ENCODE peak calls at places on chromosomes 13 and 19, in ten cellular contexts. One of them, this sample, is unnamed.

GRCh38 chr19:38812004-38812840 is 523 bp downstream of the LGALS4 start:
- DNase-seq in WERI-Rb-1: no peak
- DNase-seq in lower leg skin: no peak
- DNase-seq in H9: no peak
- DNase-seq in CD8-positive, alpha-beta T cell: no peak
- DNase-seq in kidney epithelial cell: no peak
- DNase-seq in stomach: no peak
- DNase-seq in uterus: no peak
- DNase-seq in GM10248: no peak
- DNase-seq in heart left ventricle: no peak
- DNase-seq in this sample: peak; percentile 7

GRCh38 chr19:17214531-17215124 is 529 bp upstream of the USE1 start:
- DNase-seq in WERI-Rb-1: no peak
- DNase-seq in lower leg skin: no peak
- DNase-seq in H9: no peak
- DNase-seq in CD8-positive, alpha-beta T cell: no peak
- DNase-seq in kidney epithelial cell: no peak
- DNase-seq in stomach: no peak
- DNase-seq in uterus: no peak
- DNase-seq in GM10248: no peak
- DNase-seq in heart left ventricle: no peak
- DNase-seq in this sample: no peak

GRCh38 chr19:56597696-56598095 is 2.6 kb downstream of the ZNF71 start:
- DNase-seq in WERI-Rb-1: no peak
- DNase-seq in lower leg skin: no peak
- DNase-seq in H9: no peak
- DNase-seq in CD8-positive, alpha-beta T cell: no peak
- DNase-seq in kidney epithelial cell: no peak
- DNase-seq in stomach: no peak
- DNase-seq in uterus: no peak
- DNase-seq in GM10248: no peak
- DNase-seq in heart left ventricle: no peak
- DNase-seq in this sample: no peak

GRCh38 chr13:112657850-112658445 is 31.9 kb upstream of the ATP11A start:
- DNase-seq in WERI-Rb-1: no peak
- DNase-seq in lower leg skin: no peak
- DNase-seq in H9: peak; percentile 33
- DNase-seq in CD8-positive, alpha-beta T cell: no peak
- DNase-seq in kidney epithelial cell: peak; percentile 94
- DNase-seq in stomach: no peak
- DNase-seq in uterus: peak; percentile 54
- DNase-seq in GM10248: no peak
- DNase-seq in heart left ventricle: peak; percentile 50
- DNase-seq in this sample: no peak

GRCh38 chr13:66212511-66212910 is 1017.6 kb downstream of the PCDH9 start:
- DNase-seq in WERI-Rb-1: no peak
- DNase-seq in lower leg skin: no peak
- DNase-seq in H9: no peak
- DNase-seq in CD8-positive, alpha-beta T cell: no peak
- DNase-seq in kidney epithelial cell: no peak
- DNase-seq in stomach: no peak
- DNase-seq in uterus: no peak
- DNase-seq in GM10248: no peak
- DNase-seq in heart left ventricle: no peak
- DNase-seq in this sample: no peak

GRCh38 chr13:37403776-37404497 is 194.6 kb downstream of the POSTN start:
- DNase-seq in WERI-Rb-1: no peak
- DNase-seq in lower leg skin: no peak
- DNase-seq in H9: no peak
- DNase-seq in CD8-positive, alpha-beta T cell: no peak
- DNase-seq in kidney epithelial cell: no peak
- DNase-seq in stomach: no peak
- DNase-seq in uterus: no peak
- DNase-seq in GM10248: no peak
- DNase-seq in heart left ventricle: no peak
- DNase-seq in this sample: no peak

GRCh38 chr19:41705393-41706174 is 2.8 kb upstream of the CEACAM5 start:
- DNase-seq in WERI-Rb-1: no peak
- DNase-seq in lower leg skin: no peak
- DNase-seq in H9: peak; percentile 67
- DNase-seq in CD8-positive, alpha-beta T cell: peak; percentile 28
- DNase-seq in kidney epithelial cell: no peak
- DNase-seq in stomach: no peak
- DNase-seq in uterus: no peak
- DNase-seq in GM10248: peak; percentile 40
- DNase-seq in heart left ventricle: no peak
- DNase-seq in this sample: no peak

GRCh38 chr13:83906240-83906820 is 24.1 kb upstream of the SLITRK1 start:
- DNase-seq in WERI-Rb-1: no peak
- DNase-seq in lower leg skin: no peak
- DNase-seq in H9: no peak
- DNase-seq in CD8-positive, alpha-beta T cell: no peak
- DNase-seq in kidney epithelial cell: no peak
- DNase-seq in stomach: no peak
- DNase-seq in uterus: no peak
- DNase-seq in GM10248: no peak
- DNase-seq in heart left ventricle: no peak
- DNase-seq in this sample: no peak

GRCh38 chr13:34748078-34748477 is 194.0 kb upstream of the NBEA start:
- DNase-seq in WERI-Rb-1: no peak
- DNase-seq in lower leg skin: no peak
- DNase-seq in H9: no peak
- DNase-seq in CD8-positive, alpha-beta T cell: no peak
- DNase-seq in kidney epithelial cell: no peak
- DNase-seq in stomach: no peak
- DNase-seq in uterus: peak; percentile 64
- DNase-seq in GM10248: no peak
- DNase-seq in heart left ventricle: peak; percentile 70
- DNase-seq in this sample: no peak

GRCh38 chr19:33785795-33786194 is 10.9 kb upstream of the KCTD15 start:
- DNase-seq in WERI-Rb-1: no peak
- DNase-seq in lower leg skin: no peak
- DNase-seq in H9: no peak
- DNase-seq in CD8-positive, alpha-beta T cell: no peak
- DNase-seq in kidney epithelial cell: no peak
- DNase-seq in stomach: no peak
- DNase-seq in uterus: no peak
- DNase-seq in GM10248: no peak
- DNase-seq in heart left ventricle: no peak
- DNase-seq in this sample: no peak

GRCh38 chr19:10820173-10820572 is 15.8 kb downstream of the TMED1 start:
- DNase-seq in WERI-Rb-1: no peak
- DNase-seq in lower leg skin: no peak
- DNase-seq in H9: no peak
- DNase-seq in CD8-positive, alpha-beta T cell: no peak
- DNase-seq in kidney epithelial cell: no peak
- DNase-seq in stomach: no peak
- DNase-seq in uterus: no peak
- DNase-seq in GM10248: no peak
- DNase-seq in heart left ventricle: peak; percentile 23
- DNase-seq in this sample: no peak

DNA sequence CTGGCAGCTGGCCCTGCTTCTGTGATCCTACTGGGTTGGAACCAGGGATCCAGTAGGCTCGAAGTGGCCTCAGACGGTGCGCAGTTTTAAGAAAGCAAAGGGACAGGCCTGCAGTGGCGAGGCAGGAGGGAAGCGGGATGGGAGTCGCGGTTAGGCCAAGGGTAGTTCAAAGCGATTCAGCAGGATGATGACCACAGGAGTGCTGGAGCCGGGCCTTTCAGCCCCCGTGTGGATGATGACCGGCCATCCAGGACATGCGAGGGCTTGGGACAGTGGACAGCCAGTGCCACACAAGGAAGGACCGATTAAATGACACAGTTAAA is 853 bp downstream of the RNASEH2B start:
- DNase-seq in WERI-Rb-1: peak; percentile 24
- DNase-seq in lower leg skin: no peak
- DNase-seq in H9: peak; percentile 61
- DNase-seq in CD8-positive, alpha-beta T cell: no peak
- DNase-seq in kidney epithelial cell: no peak
- DNase-seq in stomach: no peak
- DNase-seq in uterus: no peak
- DNase-seq in GM10248: peak; percentile 18
- DNase-seq in heart left ventricle: peak; percentile 41
- DNase-seq in this sample: no peak
- TF ChIP-seq CTCF in WERI-Rb-1: no peak
- TF ChIP-seq CTCF in lower leg skin: no peak
- TF ChIP-seq CTCF in H9: no peak
- TF ChIP-seq CTCF in CD8-positive, alpha-beta T cell: no peak
- TF ChIP-seq CTCF in kidney epithelial cell: no peak
- TF ChIP-seq CTCF in stomach: no peak
- TF ChIP-seq CTCF in uterus: no peak
- TF ChIP-seq CTCF in GM10248: no peak
- TF ChIP-seq CTCF in heart left ventricle: no peak
- TF ChIP-seq CTCF in this sample: no peak

DNA sequence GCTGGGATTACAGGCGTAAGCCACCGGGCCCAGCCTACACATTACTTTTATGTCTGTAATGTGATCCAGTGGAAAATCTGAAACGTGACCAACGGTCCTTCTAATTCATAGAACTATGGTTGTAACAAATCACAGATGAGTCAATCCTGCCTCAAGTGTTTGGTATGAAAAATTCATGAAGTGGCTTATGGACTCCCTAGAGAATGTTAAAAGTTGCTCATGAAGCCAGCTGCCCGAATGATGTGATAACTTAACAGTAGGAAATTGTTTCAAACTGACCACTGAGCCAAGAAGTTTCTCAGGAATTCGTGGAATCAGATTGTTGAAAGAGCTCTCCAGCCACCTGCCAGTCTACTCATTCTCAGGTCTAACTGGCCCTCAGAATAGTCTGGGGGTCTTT is 59.4 kb upstream of the FARP1 start:
- DNase-seq in WERI-Rb-1: no peak
- DNase-seq in lower leg skin: no peak
- DNase-seq in H9: no peak
- DNase-seq in CD8-positive, alpha-beta T cell: no peak
- DNase-seq in kidney epithelial cell: peak; percentile 75
- DNase-seq in stomach: no peak
- DNase-seq in uterus: no peak
- DNase-seq in GM10248: no peak
- DNase-seq in heart left ventricle: no peak
- DNase-seq in this sample: no peak
- TF ChIP-seq CTCF in WERI-Rb-1: no peak
- TF ChIP-seq CTCF in lower leg skin: no peak
- TF ChIP-seq CTCF in H9: no peak
- TF ChIP-seq CTCF in CD8-positive, alpha-beta T cell: no peak
- TF ChIP-seq CTCF in kidney epithelial cell: no peak
- TF ChIP-seq CTCF in stomach: no peak
- TF ChIP-seq CTCF in uterus: no peak
- TF ChIP-seq CTCF in GM10248: no peak
- TF ChIP-seq CTCF in heart left ventricle: no peak
- TF ChIP-seq CTCF in this sample: no peak

GRCh38 chr19:53809518-53810186 is 14.5 kb downstream of the NLRP12 start:
- DNase-seq in WERI-Rb-1: peak; percentile 51
- DNase-seq in lower leg skin: no peak
- DNase-seq in H9: peak; percentile 83
- DNase-seq in CD8-positive, alpha-beta T cell: no peak
- DNase-seq in kidney epithelial cell: no peak
- DNase-seq in stomach: no peak
- DNase-seq in uterus: no peak
- DNase-seq in GM10248: no peak
- DNase-seq in heart left ventricle: no peak
- DNase-seq in this sample: no peak

GRCh38 chr19:53810891-53811290 is 13.2 kb downstream of the NLRP12 start:
- DNase-seq in WERI-Rb-1: no peak
- DNase-seq in lower leg skin: no peak
- DNase-seq in H9: no peak
- DNase-seq in CD8-positive, alpha-beta T cell: no peak
- DNase-seq in kidney epithelial cell: no peak
- DNase-seq in stomach: no peak
- DNase-seq in uterus: no peak
- DNase-seq in GM10248: no peak
- DNase-seq in heart left ventricle: no peak
- DNase-seq in this sample: no peak

GRCh38 chr19:53812335-53812734 is 11.8 kb downstream of the NLRP12 start:
- DNase-seq in WERI-Rb-1: no peak
- DNase-seq in lower leg skin: no peak
- DNase-seq in H9: peak; percentile 55
- DNase-seq in CD8-positive, alpha-beta T cell: no peak
- DNase-seq in kidney epithelial cell: no peak
- DNase-seq in stomach: no peak
- DNase-seq in uterus: no peak
- DNase-seq in GM10248: no peak
- DNase-seq in heart left ventricle: no peak
- DNase-seq in this sample: no peak

GRCh38 chr19:53810187-53810546 is 13.9 kb downstream of the NLRP12 start:
- DNase-seq in WERI-Rb-1: no peak
- DNase-seq in lower leg skin: no peak
- DNase-seq in H9: no peak
- DNase-seq in CD8-positive, alpha-beta T cell: no peak
- DNase-seq in kidney epithelial cell: no peak
- DNase-seq in stomach: no peak
- DNase-seq in uterus: no peak
- DNase-seq in GM10248: no peak
- DNase-seq in heart left ventricle: no peak
- DNase-seq in this sample: no peak

DNA sequence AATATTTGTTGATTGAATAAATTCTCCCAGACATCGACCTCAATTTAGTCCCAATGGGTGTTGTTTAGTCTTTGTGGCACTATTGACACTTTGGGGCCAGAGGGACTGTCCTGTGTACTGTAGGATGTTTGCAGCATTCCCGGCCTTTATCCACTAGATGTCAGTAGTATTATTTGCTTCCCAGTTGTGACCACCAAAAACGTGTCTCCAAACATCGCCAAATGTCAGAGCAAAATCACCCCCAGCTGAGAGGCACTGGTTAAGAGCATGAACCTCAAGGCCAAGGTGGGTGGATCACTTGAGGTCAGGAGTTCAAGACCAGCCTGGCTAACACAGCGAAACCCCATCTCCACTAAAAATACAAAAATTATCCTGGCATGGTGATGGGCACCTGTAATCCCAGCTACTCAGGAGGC is 15.4 kb downstream of the NLRP12 start:
- DNase-seq in WERI-Rb-1: peak; percentile 14
- DNase-seq in lower leg skin: no peak
- DNase-seq in H9: peak; percentile 66
- DNase-seq in CD8-positive, alpha-beta T cell: no peak
- DNase-seq in kidney epithelial cell: no peak
- DNase-seq in stomach: no peak
- DNase-seq in uterus: no peak
- DNase-seq in GM10248: no peak
- DNase-seq in heart left ventricle: no peak
- DNase-seq in this sample: no peak
- TF ChIP-seq CTCF in WERI-Rb-1: peak; percentile 42
- TF ChIP-seq CTCF in lower leg skin: no peak
- TF ChIP-seq CTCF in H9: peak; percentile 73
- TF ChIP-seq CTCF in CD8-positive, alpha-beta T cell: no peak
- TF ChIP-seq CTCF in kidney epithelial cell: peak; percentile 48
- TF ChIP-seq CTCF in stomach: peak; percentile 5
- TF ChIP-seq CTCF in uterus: no peak
- TF ChIP-seq CTCF in GM10248: no peak
- TF ChIP-seq CTCF in heart left ventricle: peak; percentile 65
- TF ChIP-seq CTCF in this sample: no peak

DNA sequence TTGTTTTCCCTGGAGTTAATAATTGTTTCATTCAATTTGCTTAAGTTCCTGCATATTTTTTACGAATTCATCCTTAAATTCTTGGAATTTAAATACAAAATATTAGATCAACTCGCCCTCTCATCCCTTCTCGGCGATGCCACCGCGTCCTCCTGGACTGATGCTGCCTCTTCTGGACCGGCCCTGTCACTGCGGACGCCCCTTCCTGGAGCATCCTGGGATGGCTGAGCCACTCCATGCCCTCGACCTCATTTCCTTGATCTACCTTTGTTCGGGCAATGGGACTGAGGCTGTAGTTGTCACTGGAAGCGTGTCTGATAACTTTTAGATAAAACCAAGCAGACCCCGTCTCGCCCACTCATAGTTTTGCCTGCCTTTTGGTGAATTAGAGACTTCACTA is 283.6 kb downstream of the TEX29 start:
- DNase-seq in WERI-Rb-1: no peak
- DNase-seq in lower leg skin: no peak
- DNase-seq in H9: peak; percentile 45
- DNase-seq in CD8-positive, alpha-beta T cell: no peak
- DNase-seq in kidney epithelial cell: no peak
- DNase-seq in stomach: no peak
- DNase-seq in uterus: no peak
- DNase-seq in GM10248: no peak
- DNase-seq in heart left ventricle: no peak
- DNase-seq in this sample: no peak
- TF ChIP-seq CTCF in WERI-Rb-1: peak; percentile 35
- TF ChIP-seq CTCF in lower leg skin: no peak
- TF ChIP-seq CTCF in H9: peak; percentile 65
- TF ChIP-seq CTCF in CD8-positive, alpha-beta T cell: no peak
- TF ChIP-seq CTCF in kidney epithelial cell: no peak
- TF ChIP-seq CTCF in stomach: no peak
- TF ChIP-seq CTCF in uterus: no peak
- TF ChIP-seq CTCF in GM10248: no peak
- TF ChIP-seq CTCF in heart left ventricle: no peak
- TF ChIP-seq CTCF in this sample: no peak

This sample was measured in GM13977.